ENCODE peak calls at places on chromosomes 4 and X, in nine cellular contexts. One of them, this sample, is unnamed.
A peak's percentile ranks its signal among the peaks of the same experiment; 100 is the strongest.

GRCh38 chrX:111447298-111447697 is 35.3 kb upstream of the DCX start:
- DNase-seq in small intestine: peak; percentile 4
- DNase-seq in LNCaP clone FGC: no peak
- DNase-seq in transverse colon: no peak
- DNase-seq in pons: peak; percentile 40
- DNase-seq in HT1080: peak; percentile 2
- DNase-seq in fibroblast of the aortic adventitia: no peak
- DNase-seq in body of pancreas: peak; percentile 9
- DNase-seq in globus pallidus: peak; percentile 13
- DNase-seq in this sample: no peak

GRCh38 chrX:29231800-29232199 is 644.6 kb downstream of the IL1RAPL1 start:
- DNase-seq in transverse colon: no peak
- DNase-seq in globus pallidus: peak; percentile 22
- DNase-seq in LNCaP clone FGC: no peak
- DNase-seq in pons: peak; percentile 25
- DNase-seq in HT1080: no peak
- DNase-seq in body of pancreas: no peak
- DNase-seq in fibroblast of the aortic adventitia: peak; percentile 37
- DNase-seq in small intestine: no peak
- DNase-seq in this sample: no peak

GRCh38 chrX:32408389-32408788 is 803.0 kb downstream of the DMD start:
- DNase-seq in pons: peak; percentile 8
- DNase-seq in body of pancreas: no peak
- DNase-seq in fibroblast of the aortic adventitia: no peak
- DNase-seq in small intestine: no peak
- DNase-seq in LNCaP clone FGC: no peak
- DNase-seq in HT1080: no peak
- DNase-seq in globus pallidus: peak; percentile 1
- DNase-seq in transverse colon: no peak
- DNase-seq in this sample: no peak

GRCh38 chrX:73562986-73563739 is at the start of gene CHIC1:
- DNase-seq in pons: peak; percentile 63
- DNase-seq in HT1080: peak; percentile 74
- DNase-seq in body of pancreas: peak; percentile 56
- DNase-seq in transverse colon: peak; percentile 66
- DNase-seq in globus pallidus: peak; percentile 52
- DNase-seq in LNCaP clone FGC: peak; percentile 50
- DNase-seq in fibroblast of the aortic adventitia: peak; percentile 65
- DNase-seq in small intestine: peak; percentile 51
- DNase-seq in this sample: peak; percentile 59

GRCh38 chrX:102767287-102767686 is 46.7 kb downstream of the GPRASP3 start:
- DNase-seq in HT1080: no peak
- DNase-seq in body of pancreas: no peak
- DNase-seq in pons: no peak
- DNase-seq in globus pallidus: no peak
- DNase-seq in transverse colon: no peak
- DNase-seq in small intestine: no peak
- DNase-seq in fibroblast of the aortic adventitia: no peak
- DNase-seq in LNCaP clone FGC: no peak
- DNase-seq in this sample: no peak

GRCh38 chr4:106021737-106022410 is 126.6 kb downstream of the NPNT start:
- DNase-seq in body of pancreas: no peak
- DNase-seq in pons: no peak
- DNase-seq in LNCaP clone FGC: no peak
- DNase-seq in HT1080: no peak
- DNase-seq in transverse colon: no peak
- DNase-seq in globus pallidus: no peak
- DNase-seq in small intestine: no peak
- DNase-seq in fibroblast of the aortic adventitia: peak; percentile 50
- DNase-seq in this sample: no peak

GRCh38 chr4:102623622-102624021 is 122.5 kb downstream of the NFKB1 start:
- DNase-seq in HT1080: peak; percentile 81
- DNase-seq in small intestine: no peak
- DNase-seq in transverse colon: no peak
- DNase-seq in pons: peak; percentile 69
- DNase-seq in body of pancreas: no peak
- DNase-seq in fibroblast of the aortic adventitia: peak; percentile 67
- DNase-seq in globus pallidus: peak; percentile 54
- DNase-seq in LNCaP clone FGC: no peak
- DNase-seq in this sample: no peak

GRCh38 chrX:70219938-70220764 is 14.3 kb upstream of the AWAT1 start:
- DNase-seq in body of pancreas: peak; percentile 17
- DNase-seq in globus pallidus: no peak
- DNase-seq in pons: no peak
- DNase-seq in fibroblast of the aortic adventitia: peak; percentile 85
- DNase-seq in small intestine: peak; percentile 47
- DNase-seq in LNCaP clone FGC: peak; percentile 95
- DNase-seq in transverse colon: peak; percentile 25
- DNase-seq in HT1080: peak; percentile 21
- DNase-seq in this sample: no peak

GRCh38 chr4:75939890-75940691 is 722 bp downstream of the NAAA start:
- DNase-seq in LNCaP clone FGC: no peak
- DNase-seq in fibroblast of the aortic adventitia: peak; percentile 45
- DNase-seq in transverse colon: peak; percentile 85
- DNase-seq in body of pancreas: peak; percentile 63
- DNase-seq in globus pallidus: peak; percentile 43
- DNase-seq in small intestine: peak; percentile 68
- DNase-seq in pons: peak; percentile 40
- DNase-seq in HT1080: no peak
- DNase-seq in this sample: peak; percentile 65

GRCh38 chrX:38312436-38312835 is 14.9 kb downstream of the RPGR start:
- DNase-seq in HT1080: peak; percentile 94
- DNase-seq in globus pallidus: no peak
- DNase-seq in transverse colon: no peak
- DNase-seq in body of pancreas: no peak
- DNase-seq in fibroblast of the aortic adventitia: peak; percentile 67
- DNase-seq in small intestine: no peak
- DNase-seq in pons: no peak
- DNase-seq in LNCaP clone FGC: no peak
- DNase-seq in this sample: no peak

GRCh38 chr4:84420608-84421007 is 78.5 kb downstream of the NKX6-1 start:
- DNase-seq in LNCaP clone FGC: no peak
- DNase-seq in globus pallidus: no peak
- DNase-seq in HT1080: no peak
- DNase-seq in fibroblast of the aortic adventitia: no peak
- DNase-seq in body of pancreas: no peak
- DNase-seq in small intestine: no peak
- DNase-seq in transverse colon: no peak
- DNase-seq in pons: no peak
- DNase-seq in this sample: no peak

GRCh38 chrX:136880003-136880451 is 498 bp downstream of the RBMX start:
- DNase-seq in small intestine: peak; percentile 36
- DNase-seq in transverse colon: peak; percentile 19
- DNase-seq in pons: peak; percentile 17
- DNase-seq in globus pallidus: peak; percentile 26
- DNase-seq in LNCaP clone FGC: no peak
- DNase-seq in body of pancreas: peak; percentile 21
- DNase-seq in HT1080: peak; percentile 15
- DNase-seq in fibroblast of the aortic adventitia: peak; percentile 19
- DNase-seq in this sample: peak; percentile 40

GRCh38 chr4:79241846-79242245 is 84.0 kb downstream of the NAA11 start:
- DNase-seq in LNCaP clone FGC: peak; percentile 2
- DNase-seq in fibroblast of the aortic adventitia: peak; percentile 35
- DNase-seq in globus pallidus: no peak
- DNase-seq in small intestine: no peak
- DNase-seq in body of pancreas: no peak
- DNase-seq in transverse colon: no peak
- DNase-seq in HT1080: peak; percentile 73
- DNase-seq in pons: no peak
- DNase-seq in this sample: no peak

GRCh38 chrX:78321809-78322208 is 5.6 kb downstream of the CYSLTR1 start:
- DNase-seq in fibroblast of the aortic adventitia: no peak
- DNase-seq in HT1080: peak; percentile 0
- DNase-seq in pons: peak; percentile 47
- DNase-seq in LNCaP clone FGC: peak; percentile 76
- DNase-seq in globus pallidus: peak; percentile 16
- DNase-seq in small intestine: peak; percentile 25
- DNase-seq in body of pancreas: no peak
- DNase-seq in transverse colon: peak; percentile 53
- DNase-seq in this sample: no peak

GRCh38 chr4:1405249-1405635 is 1.0 kb downstream of the NKX1-1 start:
- DNase-seq in pons: no peak
- DNase-seq in transverse colon: no peak
- DNase-seq in globus pallidus: no peak
- DNase-seq in body of pancreas: no peak
- DNase-seq in fibroblast of the aortic adventitia: no peak
- DNase-seq in small intestine: no peak
- DNase-seq in LNCaP clone FGC: no peak
- DNase-seq in HT1080: no peak
- DNase-seq in this sample: no peak

GRCh38 chrX:153588782-153589446 is 10.0 kb downstream of the CCNQ start:
- DNase-seq in pons: no peak
- DNase-seq in fibroblast of the aortic adventitia: no peak
- DNase-seq in LNCaP clone FGC: no peak
- DNase-seq in transverse colon: no peak
- DNase-seq in small intestine: no peak
- DNase-seq in HT1080: no peak
- DNase-seq in body of pancreas: no peak
- DNase-seq in globus pallidus: no peak
- DNase-seq in this sample: no peak

GRCh38 chrX:50801135-50801534 is 12.9 kb downstream of the SHROOM4 start:
- DNase-seq in body of pancreas: no peak
- DNase-seq in pons: no peak
- DNase-seq in HT1080: no peak
- DNase-seq in small intestine: no peak
- DNase-seq in transverse colon: no peak
- DNase-seq in fibroblast of the aortic adventitia: no peak
- DNase-seq in LNCaP clone FGC: peak; percentile 46
- DNase-seq in globus pallidus: no peak
- DNase-seq in this sample: no peak

GRCh38 chrX:37809970-37810369 is 30.1 kb downstream of the CYBB start:
- DNase-seq in transverse colon: no peak
- DNase-seq in pons: no peak
- DNase-seq in HT1080: no peak
- DNase-seq in fibroblast of the aortic adventitia: no peak
- DNase-seq in LNCaP clone FGC: no peak
- DNase-seq in body of pancreas: no peak
- DNase-seq in small intestine: no peak
- DNase-seq in globus pallidus: no peak
- DNase-seq in this sample: no peak

GRCh38 chrX:152943826-152944225 is 46.0 kb downstream of the ZNF185 start:
- DNase-seq in fibroblast of the aortic adventitia: no peak
- DNase-seq in transverse colon: no peak
- DNase-seq in LNCaP clone FGC: no peak
- DNase-seq in globus pallidus: no peak
- DNase-seq in HT1080: no peak
- DNase-seq in small intestine: no peak
- DNase-seq in pons: no peak
- DNase-seq in body of pancreas: no peak
- DNase-seq in this sample: no peak

GRCh38 chrX:112731793-112732192 is 52.1 kb upstream of the LHFPL1 start:
- DNase-seq in LNCaP clone FGC: no peak
- DNase-seq in small intestine: no peak
- DNase-seq in fibroblast of the aortic adventitia: peak; percentile 24
- DNase-seq in pons: no peak
- DNase-seq in globus pallidus: no peak
- DNase-seq in body of pancreas: no peak
- DNase-seq in HT1080: no peak
- DNase-seq in transverse colon: no peak
- DNase-seq in this sample: no peak

GRCh38 chr4:95027906-95028618 is 270.3 kb downstream of the BMPR1B start:
- DNase-seq in body of pancreas: no peak
- DNase-seq in LNCaP clone FGC: no peak
- DNase-seq in transverse colon: no peak
- DNase-seq in HT1080: no peak
- DNase-seq in globus pallidus: no peak
- DNase-seq in fibroblast of the aortic adventitia: no peak
- DNase-seq in small intestine: no peak
- DNase-seq in pons: no peak
- DNase-seq in this sample: no peak

GRCh38 chr4:184472540-184473264 is 1.6 kb downstream of the IRF2 start:
- DNase-seq in transverse colon: peak; percentile 92
- DNase-seq in small intestine: peak; percentile 97
- DNase-seq in body of pancreas: peak; percentile 84
- DNase-seq in globus pallidus: peak; percentile 63
- DNase-seq in fibroblast of the aortic adventitia: peak; percentile 42
- DNase-seq in pons: peak; percentile 51
- DNase-seq in LNCaP clone FGC: no peak
- DNase-seq in HT1080: peak; percentile 66
- DNase-seq in this sample: peak; percentile 52

GRCh38 chrX:45344597-45344996 is 143.9 kb upstream of the DIPK2B start:
- DNase-seq in LNCaP clone FGC: no peak
- DNase-seq in transverse colon: no peak
- DNase-seq in HT1080: peak; percentile 36
- DNase-seq in globus pallidus: no peak
- DNase-seq in fibroblast of the aortic adventitia: peak; percentile 94
- DNase-seq in body of pancreas: no peak
- DNase-seq in pons: no peak
- DNase-seq in small intestine: no peak
- DNase-seq in this sample: no peak

GRCh38 chr4:75673959-75674328 is 733 bp upstream of the G3BP2 start:
- DNase-seq in body of pancreas: no peak
- DNase-seq in fibroblast of the aortic adventitia: peak; percentile 70
- DNase-seq in HT1080: no peak
- DNase-seq in globus pallidus: no peak
- DNase-seq in LNCaP clone FGC: no peak
- DNase-seq in pons: no peak
- DNase-seq in transverse colon: no peak
- DNase-seq in small intestine: no peak
- DNase-seq in this sample: no peak

GRCh38 chrX:121256653-121257052 is 209.2 kb downstream of the GLUD2 start:
- DNase-seq in fibroblast of the aortic adventitia: peak; percentile 25
- DNase-seq in globus pallidus: no peak
- DNase-seq in LNCaP clone FGC: no peak
- DNase-seq in transverse colon: no peak
- DNase-seq in pons: no peak
- DNase-seq in body of pancreas: no peak
- DNase-seq in HT1080: peak; percentile 53
- DNase-seq in small intestine: no peak
- DNase-seq in this sample: no peak

GRCh38 chr4:81030617-81031388 is at the start of gene BMP3:
- DNase-seq in body of pancreas: no peak
- DNase-seq in pons: no peak
- DNase-seq in transverse colon: peak; percentile 73
- DNase-seq in HT1080: peak; percentile 7
- DNase-seq in small intestine: peak; percentile 82
- DNase-seq in LNCaP clone FGC: no peak
- DNase-seq in fibroblast of the aortic adventitia: peak; percentile 29
- DNase-seq in globus pallidus: no peak
- DNase-seq in this sample: no peak